ENCODE peak calls at places on chromosomes 5 and 9, in four cellular contexts. U, X, C and J are unnamed samples.

GRCh38 chr9:103889989-103890388 is 204.1 kb upstream of the SMC2 start:
- DNase-seq in U (no peak), X (no peak), C (no peak), J (no peak)

GRCh38 chr5:72956324-72957140 is 691 bp downstream of the FCHO2 start:
- DNase-seq in U (no peak), X (peak), C (peak), J (peak)

GRCh38 chr9:133715866-133716563 is 22.1 kb downstream of the SARDH start:
- DNase-seq in U (no peak), X (peak), C (peak), J (peak)

GRCh38 chr9:10226996-10227395 is 385.8 kb downstream of the PTPRD start:
- DNase-seq in U (no peak), X (no peak), C (no peak), J (no peak)

GRCh38 chr5:151463137-151464029 is 16.0 kb downstream of the SLC36A1 start:
- DNase-seq in U (no peak), X (no peak), C (no peak), J (peak)

GRCh38 chr5:38793099-38793498 is 52.7 kb upstream of the OSMR start:
- DNase-seq in U (no peak), X (no peak), C (no peak), J (no peak)

GRCh38 chr5:108276187-108276586 is 105.7 kb downstream of the FBXL17 start:
- DNase-seq in U (no peak), X (no peak), C (no peak), J (no peak)

GRCh38 chr9:113352006-113352405 is 2.7 kb downstream of the BSPRY start:
- DNase-seq in U (no peak), X (no peak), C (no peak), J (peak)

GRCh38 chr9:16314476-16314875 is 556.0 kb downstream of the BNC2 start:
- DNase-seq in U (no peak), X (no peak), C (no peak), J (no peak)

GRCh38 chr5:139577689-139578347 is 16.7 kb downstream of the UBE2D2 start:
- DNase-seq in U (no peak), X (no peak), C (no peak), J (no peak)

GRCh38 chr9:134670042-134670525 is 28.5 kb downstream of the COL5A1 start:
- DNase-seq in U (no peak), X (no peak), C (no peak), J (no peak)

GRCh38 chr5:168969341-168969863 is 331.5 kb downstream of the SLIT3 start:
- DNase-seq in U (no peak), X (no peak), C (no peak), J (no peak)

DNA sequence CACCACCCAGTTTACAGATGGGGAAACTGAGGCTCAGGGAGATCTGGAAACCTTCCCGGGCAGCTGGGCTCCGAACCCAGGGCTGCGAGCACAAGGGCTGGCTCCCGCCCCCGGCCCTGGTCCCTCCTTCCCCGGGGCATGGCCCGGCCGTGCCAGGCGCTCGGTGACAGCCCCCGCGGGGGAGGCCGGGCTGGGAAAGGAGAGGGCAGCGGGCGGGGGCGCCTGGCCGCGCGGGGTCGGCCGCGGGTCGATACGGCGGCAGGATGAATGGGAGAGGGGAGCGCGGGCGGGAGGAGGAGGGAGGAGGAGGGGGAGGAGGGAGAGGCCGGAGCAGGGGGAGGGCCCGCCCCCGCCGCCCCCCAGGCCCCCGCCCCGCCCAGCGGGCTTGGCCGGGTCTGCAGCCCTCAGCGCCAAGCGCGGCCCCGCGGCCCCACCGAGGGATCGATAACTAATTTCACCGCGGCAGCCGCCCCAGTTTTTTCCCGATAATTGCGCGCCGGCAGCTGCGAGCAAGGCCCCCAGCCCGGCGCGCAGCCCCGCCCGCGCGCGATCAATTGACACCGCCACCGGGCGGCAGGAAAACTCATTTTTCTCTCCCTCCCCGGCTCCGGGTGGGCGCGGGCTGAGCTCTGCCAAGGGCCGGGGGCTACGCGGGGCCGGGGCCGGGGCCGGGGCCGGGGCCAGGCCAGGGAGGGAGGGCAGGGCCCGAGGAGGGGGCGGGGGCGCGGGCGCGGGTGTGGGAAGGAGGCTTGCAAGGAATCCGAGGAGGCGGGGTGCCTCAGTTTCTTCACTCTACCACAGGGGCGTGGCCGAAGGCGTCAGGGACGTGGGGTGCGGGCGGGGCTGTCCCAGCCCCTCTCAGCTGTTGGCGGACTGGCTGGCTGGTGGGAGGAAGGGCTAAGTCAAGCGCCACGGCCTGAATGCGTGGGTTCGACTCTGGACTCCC is 52.1 kb downstream of the C9orf50 start:
- DNase-seq in U (no peak), X (peak), C (peak), J (peak)
- TF ChIP-seq JUND in U (no peak), X (no peak), C (no peak), J (no peak)

DNA sequence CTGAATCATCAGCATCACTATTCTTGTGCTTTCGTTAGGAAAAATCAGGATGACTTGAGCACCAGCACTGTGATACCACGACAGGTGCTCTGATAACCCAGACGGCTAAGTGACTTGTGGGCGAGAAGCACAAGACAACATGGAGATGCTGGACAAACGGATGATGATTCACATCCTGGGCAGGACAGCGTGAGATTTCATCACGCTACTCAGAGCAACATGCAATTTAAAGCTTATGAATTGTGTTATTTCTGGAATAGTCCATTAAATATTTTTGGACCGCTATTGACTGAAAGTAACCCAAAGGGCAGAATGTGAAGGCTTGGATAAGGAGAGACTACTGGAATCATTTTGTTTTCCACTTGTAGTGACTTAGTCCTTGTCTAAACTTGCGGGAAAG is 114.8 kb upstream of the DAPK1 start:
- DNase-seq in U (no peak), X (no peak), C (no peak), J (no peak)
- TF ChIP-seq YY1 in U (no peak), X (no peak), C (no peak), J (no peak)

DNA sequence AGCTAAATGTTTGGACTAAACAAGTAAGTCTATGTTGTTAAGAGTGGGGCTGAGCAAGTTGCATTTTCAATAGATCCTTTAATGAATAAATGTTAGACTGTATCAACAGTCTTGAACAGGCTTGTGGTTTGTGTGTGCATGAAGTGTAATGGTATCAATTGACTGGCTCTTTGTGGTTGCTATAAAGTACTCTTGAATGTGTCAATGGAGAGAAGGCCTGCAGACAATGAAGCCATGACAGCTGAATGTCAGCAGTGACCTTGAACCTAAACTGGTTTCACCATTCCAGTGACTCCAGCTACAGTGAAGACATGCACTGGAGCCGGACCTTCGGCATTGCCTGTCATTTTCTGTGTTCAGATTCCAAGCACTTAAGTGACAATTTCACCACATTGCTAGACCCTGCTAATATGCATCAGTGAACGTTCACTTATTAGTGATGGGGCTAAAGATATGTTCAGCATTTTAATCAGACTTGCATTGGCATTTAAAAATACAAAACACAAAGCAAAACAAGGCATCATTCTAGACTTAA is 276.0 kb upstream of the TMEM161B start:
- DNase-seq in U (no peak), X (no peak), C (no peak), J (no peak)
- TF ChIP-seq JUND in U (no peak), X (no peak), C (no peak), J (no peak)

GRCh38 chr9:124884376-124884775 is 22.4 kb downstream of the ARPC5L start:
- DNase-seq in U (no peak), X (no peak), C (no peak), J (no peak)
- TF ChIP-seq YY1 in U (no peak), X (no peak), C (no peak), J (no peak)

GRCh38 chr5:62461561-62461960 is 49.0 kb downstream of the IPO11 start:
- DNase-seq in U (no peak), X (no peak), C (no peak), J (no peak)
- TF ChIP-seq JUND in U (no peak), X (no peak), C (no peak), J (no peak)

DNA sequence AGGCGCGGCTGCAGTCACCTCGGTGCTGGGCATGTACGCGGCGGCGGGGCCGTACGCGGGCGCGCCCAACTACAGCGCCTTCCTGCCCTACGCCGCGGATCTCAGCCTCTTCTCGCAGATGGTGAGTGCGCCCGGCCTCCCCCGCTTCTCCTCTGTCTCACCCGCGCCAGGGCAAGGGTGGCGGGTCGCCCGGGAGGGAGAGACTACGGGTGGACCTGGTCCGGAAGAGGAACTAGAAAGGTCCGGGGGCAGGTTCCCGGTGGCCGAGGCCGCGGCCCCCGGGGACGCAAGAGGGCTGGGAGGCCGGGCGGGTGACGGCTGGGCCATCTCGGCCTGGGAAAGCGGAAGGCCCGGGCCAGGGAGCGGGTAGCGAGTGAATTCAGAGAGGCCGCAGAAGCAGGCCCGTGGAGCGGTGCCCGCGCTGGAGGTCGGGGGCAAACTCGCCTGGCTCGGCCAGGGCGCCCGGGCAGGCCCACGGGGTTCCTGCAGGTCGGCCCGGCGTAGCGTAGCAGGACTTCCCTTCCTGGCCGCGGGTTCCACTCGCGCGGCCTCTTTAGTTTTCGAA is 711 bp downstream of the IRX1 start:
- DNase-seq in U (no peak), X (peak), C (no peak), J (no peak)
- TF ChIP-seq YY1 in U (no peak), X (no peak), C (no peak), J (no peak)

GRCh38 chr9:107350443-107350842 is 67.4 kb downstream of the RAD23B start:
- DNase-seq in U (no peak), X (no peak), C (no peak), J (no peak)
- TF ChIP-seq JUND in U (no peak), X (no peak), C (no peak), J (no peak)